ENCODE peak calls at places on chromosome 6, in six cellular contexts. E, O, H, J, U and L are unnamed samples. For H3K36me3, the result is how much of the 10 kb centered on the place peaks cover.

GRCh38 chr6:17394192-17394611 is 807 bp downstream of the CAP2 start:
- DNase-seq in E (peak), O (peak), H (peak), J (no peak), U (peak), L (peak)

GRCh38 chr6:718345-718744 is 25.4 kb upstream of the EXOC2 start:
- DNase-seq in E (no peak), O (no peak), H (no peak), J (no peak), U (no peak), L (no peak)

GRCh38 chr6:73231986-73232391 is 6.7 kb upstream of the KHDC1L start:
- DNase-seq in E (no peak), O (no peak), H (no peak), J (no peak), U (no peak), L (no peak)

GRCh38 chr6:3389390-3390167 is 67.3 kb downstream of the SLC22A23 start:
- DNase-seq in E (no peak), O (no peak), H (peak), J (no peak), U (no peak), L (no peak)

GRCh38 chr6:25697537-25698340 is 45.7 kb downstream of the SCGN start:
- DNase-seq in E (no peak), O (peak), H (no peak), J (no peak), U (no peak), L (no peak)

GRCh38 chr6:150006961-150007464 is 18.3 kb downstream of the RAET1L start:
- DNase-seq in E (no peak), O (peak), H (peak), J (no peak), U (peak), L (peak)

GRCh38 chr6:68967549-68968300 is 332.6 kb downstream of the ADGRB3 start:
- DNase-seq in E (peak), O (peak), H (peak), J (peak), U (peak), L (peak)

GRCh38 chr6:17865798-17866725 is 121.4 kb downstream of the KIF13A start:
- DNase-seq in E (peak), O (peak), H (peak), J (no peak), U (no peak), L (peak)

GRCh38 chr6:160279850-160280249 is 21.2 kb upstream of the SLC22A2 start:
- DNase-seq in E (no peak), O (peak), H (no peak), J (no peak), U (no peak), L (no peak)

GRCh38 chr6:131208787-131209186 is 73.5 kb downstream of the AKAP7 start:
- DNase-seq in E (no peak), O (peak), H (no peak), J (no peak), U (no peak), L (no peak)

GRCh38 chr6:21504790-21505189 is 88.8 kb upstream of the SOX4 start:
- DNase-seq in E (no peak), O (no peak), H (no peak), J (no peak), U (no peak), L (no peak)

GRCh38 chr6:32983493-32983848 is 15.1 kb downstream of the BRD2 start:
- DNase-seq in E (no peak), O (peak), H (no peak), J (no peak), U (no peak), L (peak)

DNA sequence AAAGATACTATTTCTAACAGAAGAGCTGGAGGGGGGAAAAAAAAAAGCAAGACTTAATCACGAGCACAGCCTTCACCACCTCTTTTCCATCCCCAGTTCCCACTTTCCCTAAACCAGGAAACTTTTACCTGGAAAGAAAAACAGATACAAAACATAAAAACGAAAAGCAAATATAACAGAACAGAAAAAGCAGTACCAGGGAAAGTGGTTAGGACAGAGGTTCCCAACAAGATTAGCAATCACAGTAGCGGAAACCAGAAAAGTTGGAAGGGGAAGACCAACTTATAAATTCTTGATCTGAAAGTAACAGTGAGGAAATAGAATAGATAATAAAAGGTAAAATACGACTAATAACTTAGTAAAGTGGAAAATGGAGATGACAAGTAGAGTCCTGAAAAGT is 1.2 kb downstream of the DDX39B start:
- DNase-seq in E (no peak), O (no peak), H (no peak), J (no peak), U (no peak), L (no peak)
- H2BK5ac ChIP-seq in E (no peak), O (no peak), H (peak), J (no peak), U (peak), L (no peak)

DNA sequence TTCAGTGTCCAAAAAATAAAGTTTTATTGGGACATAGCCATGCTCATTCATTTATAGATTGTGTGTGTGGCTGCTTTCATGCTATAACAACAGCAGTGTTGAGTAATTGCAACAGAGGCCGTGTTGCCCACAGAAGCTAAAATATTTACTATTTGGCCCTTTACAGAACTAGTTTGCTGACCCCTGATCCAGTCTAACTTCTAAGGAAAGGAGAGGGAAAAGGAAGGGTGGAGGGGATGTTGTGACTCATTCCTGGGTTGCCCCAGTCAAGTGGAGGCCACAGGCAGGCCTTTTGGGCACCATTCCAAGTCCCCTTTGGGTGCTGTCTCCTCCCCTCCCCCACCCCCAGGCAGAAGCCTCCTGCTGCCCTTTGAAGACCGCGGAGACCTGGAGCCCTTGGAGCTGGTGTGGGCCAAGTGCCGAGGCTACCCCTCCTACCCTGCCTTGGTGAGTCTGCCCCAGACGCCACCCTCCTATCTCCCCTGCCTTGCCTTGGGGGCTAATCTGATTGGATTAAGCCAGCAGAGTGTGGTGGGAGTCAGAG is 28.4 kb downstream of the BRPF3 start:
- DNase-seq in E (no peak), O (no peak), H (no peak), J (no peak), U (no peak), L (peak)
- H3K36me3 ChIP-seq in E (under half), O (under half), H (under half), J (under half), U (under half), L (half or more)

GRCh38 chr6:62286470-62286843 is 432 bp upstream of the KHDRBS2 start:
- DNase-seq in E (no peak), O (no peak), H (no peak), J (no peak), U (no peak), L (no peak)
- H3K4me3 ChIP-seq in E (peak), O (peak), H (no peak), J (peak), U (peak), L (no peak)

DNA sequence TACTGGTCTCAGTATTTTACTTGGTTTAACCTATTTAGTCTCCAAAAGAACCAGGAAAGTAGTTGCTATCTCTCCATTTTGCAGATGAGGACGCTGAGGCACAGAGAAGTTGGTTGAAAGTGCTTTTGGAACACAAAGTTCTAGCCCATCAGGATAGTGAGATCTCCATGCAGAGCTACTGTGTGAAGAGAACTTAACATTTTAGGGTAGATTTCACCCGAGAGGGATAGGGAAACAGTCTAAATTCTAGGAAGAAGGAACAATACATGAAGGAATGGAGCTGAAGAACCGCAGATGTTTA is 65.1 kb downstream of the PHACTR2 start:
- DNase-seq in E (no peak), O (no peak), H (no peak), J (no peak), U (no peak), L (no peak)
- H2BK5ac ChIP-seq in E (no peak), O (no peak), H (peak), J (no peak), U (peak), L (no peak)

DNA sequence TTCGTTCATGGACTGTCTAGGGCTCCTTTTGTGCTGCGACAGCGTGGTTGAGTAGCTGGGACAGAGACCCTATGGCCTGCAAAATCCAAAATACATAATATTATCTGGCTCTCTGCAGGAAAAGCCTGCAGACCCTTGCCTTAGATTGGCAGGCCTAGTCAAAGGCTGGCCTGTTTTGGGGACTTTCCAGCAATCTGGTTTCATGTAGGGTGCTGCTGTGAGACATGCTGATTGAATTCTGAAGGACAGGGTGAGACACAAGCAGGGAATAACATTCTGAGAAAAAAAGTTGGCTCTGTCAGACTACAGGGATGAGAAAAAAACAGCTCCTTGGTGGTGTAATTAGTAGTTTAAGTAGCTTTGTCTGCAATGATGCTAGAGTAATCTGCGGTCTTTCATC is 402.7 kb upstream of the AGPAT4 start:
- DNase-seq in E (no peak), O (no peak), H (no peak), J (no peak), U (no peak), L (no peak)
- H3K36me3 ChIP-seq in E (under half), O (under half), H (under half), J (under half), U (under half), L (under half)

DNA sequence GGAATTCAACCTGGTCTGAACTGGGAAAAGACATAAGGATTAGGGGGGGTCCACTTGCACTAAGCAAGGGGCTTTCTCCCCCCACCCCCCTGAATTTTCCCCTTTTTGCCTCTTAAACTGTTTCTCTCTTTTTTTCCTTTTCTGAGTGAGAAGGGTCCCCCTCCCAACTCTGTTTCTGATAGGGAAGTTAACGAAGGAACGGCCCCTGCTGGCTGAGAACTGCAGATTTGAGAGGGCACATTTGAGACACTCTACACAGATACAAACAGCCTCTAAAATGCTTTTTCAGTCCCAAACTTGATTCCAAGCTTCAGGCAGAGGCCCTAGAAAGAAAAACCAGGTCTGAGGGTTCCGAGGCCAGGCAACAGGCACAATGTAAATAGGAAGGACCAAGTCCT is 91.7 kb downstream of the JARID2 start:
- DNase-seq in E (no peak), O (no peak), H (no peak), J (no peak), U (no peak), L (no peak)
- H3K4me3 ChIP-seq in E (no peak), O (no peak), H (no peak), J (no peak), U (no peak), L (no peak)

DNA sequence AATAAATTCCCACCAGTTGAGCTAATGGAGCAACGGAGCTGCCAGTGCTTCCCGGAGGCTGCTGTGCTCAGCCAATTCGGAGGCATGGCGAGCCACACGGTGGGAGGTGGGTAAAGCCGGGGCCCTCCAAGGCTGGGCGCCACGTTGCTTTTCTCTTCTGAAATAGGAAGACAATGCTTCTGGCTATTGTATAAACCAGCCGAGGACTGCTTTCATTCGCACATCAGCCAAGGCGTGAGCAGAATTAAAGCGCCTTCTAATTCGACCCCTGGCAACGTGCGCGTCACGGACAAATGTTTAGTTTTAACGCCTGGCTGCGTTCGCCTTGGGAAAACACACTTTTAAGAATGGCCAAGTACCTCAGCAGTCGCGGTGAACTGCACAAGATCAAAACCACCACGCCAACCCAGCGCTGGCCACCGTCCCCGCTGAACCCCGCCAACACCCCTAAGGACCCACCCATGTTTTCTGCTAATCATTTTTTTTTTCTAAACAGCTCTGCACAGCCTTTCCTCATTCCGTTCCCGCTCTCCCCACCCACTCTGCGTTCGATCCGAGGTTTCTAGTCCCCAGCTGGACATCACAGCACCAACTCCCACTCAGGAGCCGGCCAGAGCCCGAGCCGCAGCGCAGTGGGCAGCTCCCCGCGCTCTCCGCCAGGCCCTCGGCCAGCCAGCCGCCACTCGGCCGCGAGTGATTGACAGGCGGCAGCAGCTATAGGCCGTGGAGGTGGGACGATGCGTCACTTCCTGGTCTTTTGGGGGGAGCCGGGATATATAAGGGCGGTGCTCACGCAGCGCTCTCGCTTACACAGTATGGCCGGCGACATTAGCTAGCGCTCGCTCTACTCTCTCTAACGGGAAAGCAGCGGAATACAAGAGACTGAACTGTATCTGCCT is at the start of gene AMD1:
- DNase-seq in E (peak), O (peak), H (peak), J (peak), U (peak), L (peak)
- H2BK5ac ChIP-seq in E (peak), O (peak), H (peak), J (peak), U (peak), L (peak)

GRCh38 chr6:36976931-36977330 is 9.1 kb downstream of the MTCH1 start:
- DNase-seq in E (no peak), O (no peak), H (no peak), J (no peak), U (no peak), L (no peak)

GRCh38 chr6:36979343-36979742 is 6.7 kb downstream of the MTCH1 start:
- DNase-seq in E (no peak), O (no peak), H (peak), J (no peak), U (no peak), L (no peak)

GRCh38 chr6:36980129-36980528 is 5.9 kb downstream of the MTCH1 start:
- DNase-seq in E (no peak), O (no peak), H (no peak), J (no peak), U (no peak), L (no peak)

GRCh38 chr6:36977470-36977941 is 8.5 kb downstream of the MTCH1 start:
- DNase-seq in E (peak), O (no peak), H (no peak), J (no peak), U (no peak), L (peak)

GRCh38 chr6:36978687-36979086 is 7.3 kb downstream of the MTCH1 start:
- DNase-seq in E (no peak), O (no peak), H (no peak), J (no peak), U (no peak), L (no peak)
- H3K36me3 ChIP-seq in E (under half), O (half or more), H (half or more), J (under half), U (under half), L (half or more)